ENCODE peak calls at places on chromosomes 13 and 19, in four cellular contexts. X, M, Y and W are unnamed samples.

GRCh38 chr13:110648155-110648819 is 32.9 kb downstream of the NAXD start:
- DNase-seq in M (no peak), X (peak), Y (no peak), W (no peak)

GRCh38 chr13:70747305-70747704 is 639.1 kb upstream of the KLHL1 start:
- DNase-seq in Y (no peak), M (no peak), X (no peak), W (no peak)

GRCh38 chr19:18310118-18310909 is 12.6 kb downstream of the LSM4 start:
- DNase-seq in M (no peak), Y (no peak), X (no peak), W (no peak)

GRCh38 chr19:39132344-39132969 is 6.9 kb downstream of the PAK4 start:
- DNase-seq in Y (no peak), X (no peak), M (no peak), W (no peak)

GRCh38 chr13:47455581-47455980 is 545.5 kb downstream of the SUCLA2 start:
- DNase-seq in X (no peak), M (no peak), Y (peak), W (no peak)

GRCh38 chr13:47796816-47797215 is 204.3 kb downstream of the SUCLA2 start:
- DNase-seq in X (no peak), M (no peak), Y (no peak), W (no peak)

GRCh38 chr19:3931041-3931440 is 1.8 kb upstream of the NMRK2 start:
- DNase-seq in X (no peak), Y (no peak), M (no peak), W (no peak)

GRCh38 chr13:102236830-102237621 is 164.8 kb downstream of the FGF14 start:
- DNase-seq in Y (no peak), X (no peak), M (no peak), W (peak)

GRCh38 chr19:681029-681626 is 4.9 kb downstream of the FSTL3 start:
- DNase-seq in M (peak), Y (no peak), X (peak), W (peak)

GRCh38 chr13:111668451-111668850 is 348.0 kb downstream of the TEX29 start:
- DNase-seq in Y (no peak), M (no peak), X (no peak), W (no peak)

GRCh38 chr13:75902166-75903104 is 266.3 kb downstream of the LMO7 start:
- DNase-seq in Y (no peak), M (no peak), X (no peak), W (no peak)

DNA sequence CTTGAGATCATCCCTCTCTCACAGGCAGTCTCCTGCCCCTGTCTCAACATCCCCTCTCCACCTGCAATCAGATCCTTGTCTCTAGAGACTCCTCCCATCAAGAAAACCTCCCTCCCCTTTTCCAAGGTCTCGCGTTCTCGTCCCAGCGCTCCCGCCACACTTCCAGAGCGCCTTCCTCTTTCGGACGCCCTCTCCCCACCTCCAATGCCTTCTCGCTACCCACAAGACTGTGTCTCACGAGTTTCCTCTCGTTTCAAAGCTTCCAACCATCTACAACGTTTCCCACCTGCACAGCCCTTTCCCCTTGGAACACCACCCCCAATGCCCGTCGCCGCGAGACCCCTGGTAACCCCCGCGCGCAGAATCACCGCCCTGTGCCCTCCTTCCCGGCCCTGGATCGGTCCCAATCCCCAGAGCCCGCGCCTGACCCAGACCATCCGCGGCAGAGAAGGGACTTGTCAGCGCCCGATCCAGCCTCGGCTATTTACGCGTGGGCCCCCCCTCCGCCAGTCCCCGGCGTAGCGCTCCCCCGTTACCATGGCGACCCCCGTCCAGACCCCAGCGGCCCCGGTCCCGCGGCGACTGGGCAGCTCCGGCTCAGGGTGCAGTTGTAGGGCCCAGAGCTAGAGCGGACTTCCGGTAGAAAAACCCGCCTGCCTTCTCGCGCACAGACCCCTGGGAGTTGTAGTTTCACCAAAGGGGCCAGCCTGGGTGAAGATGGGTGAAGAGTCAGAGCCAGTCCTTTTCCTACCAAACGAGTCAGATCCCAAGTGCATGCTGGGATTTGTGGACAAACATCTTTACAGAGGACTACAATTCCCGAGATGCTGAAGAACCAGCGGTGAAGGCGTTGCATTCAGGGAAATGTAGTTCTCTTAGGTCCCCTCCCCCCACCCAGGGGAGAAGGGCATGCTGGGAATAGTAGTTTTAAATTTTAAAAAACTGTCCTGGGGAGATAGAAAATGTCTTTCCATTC is at the start of gene AP2S1:
- DNase-seq in X (peak), Y (peak), M (peak), W (peak)
- TF ChIP-seq CTCF in X (no peak), Y (no peak), M (no peak), W (no peak)

GRCh38 chr19:41172297-41173164 is 20.5 kb upstream of the CYP2S1 start:
- DNase-seq in M (no peak), Y (no peak), X (no peak), W (no peak)
- TF ChIP-seq CTCF in M (no peak), Y (no peak), X (no peak), W (no peak)

DNA sequence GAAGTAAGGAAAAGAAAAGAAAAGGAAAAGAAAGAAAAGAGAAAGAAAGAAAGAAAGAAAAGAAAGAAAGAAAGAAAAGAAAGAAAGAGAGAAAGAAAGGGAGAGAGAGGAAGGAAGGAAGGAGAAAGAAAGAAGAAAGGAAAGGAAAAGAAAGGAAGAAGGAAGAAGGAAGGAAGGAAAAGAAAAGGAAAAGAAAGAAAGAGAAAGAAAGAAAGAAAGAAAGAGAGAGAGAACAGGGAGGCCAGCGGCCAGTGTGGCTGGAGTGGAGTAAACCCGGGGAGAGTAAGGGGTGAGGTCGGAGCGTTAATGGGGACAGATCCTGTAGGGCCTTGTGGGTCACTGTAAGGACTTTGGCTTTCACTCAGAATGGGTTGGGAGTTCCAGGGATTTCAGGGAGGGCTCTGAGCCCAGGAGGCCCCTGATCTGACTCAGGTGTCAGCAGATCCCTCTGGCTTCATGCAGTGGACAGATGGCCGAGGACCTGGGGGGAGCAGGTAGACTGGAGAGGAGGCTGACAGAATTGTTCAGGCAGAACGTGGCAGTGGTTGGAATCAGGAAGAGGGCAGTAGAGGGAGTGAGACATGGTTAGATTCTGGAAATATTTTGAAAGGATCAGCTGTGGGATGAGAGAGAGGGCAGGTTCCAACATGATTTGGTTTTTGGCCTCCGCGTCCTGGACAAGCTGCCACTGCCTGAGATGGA is 19.8 kb upstream of the FXYD3 start:
- DNase-seq in X (no peak), Y (no peak), M (no peak), W (no peak)
- TF ChIP-seq CTCF in X (no peak), Y (no peak), M (no peak), W (no peak)

GRCh38 chr19:53537523-53538377 is at the start of gene ZNF331:
- DNase-seq in Y (peak), X (peak), M (peak), W (peak)
- TF ChIP-seq CTCF in Y (peak), X (no peak), M (peak), W (no peak)

GRCh38 chr13:31056650-31057275 is 104.9 kb downstream of the HSPH1 start:
- DNase-seq in M (no peak), Y (peak), X (no peak), W (peak)
- TF ChIP-seq CTCF in M (no peak), Y (peak), X (no peak), W (no peak)

DNA sequence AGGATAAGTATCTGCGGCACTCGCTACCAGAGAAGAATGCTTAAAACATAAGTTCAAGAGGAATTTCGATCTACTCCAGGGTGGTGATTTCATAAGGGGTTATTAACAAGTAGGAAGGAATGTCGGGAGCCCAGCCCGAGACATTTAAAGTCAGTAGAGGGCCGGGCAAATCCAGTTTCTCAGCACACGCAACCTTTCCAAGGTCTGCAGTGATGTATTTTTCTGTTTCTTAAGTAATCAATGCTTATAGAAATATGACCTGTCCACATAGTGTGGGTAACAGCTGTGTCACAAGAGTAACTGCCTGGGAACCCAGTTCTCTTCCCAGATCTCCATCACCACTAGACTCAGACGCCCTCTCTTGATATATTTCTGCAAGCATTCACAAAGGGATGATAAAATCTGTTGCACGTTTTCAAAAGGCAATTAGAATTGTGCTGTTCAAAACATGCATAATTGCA is 525.9 kb downstream of the MYO16 start:
- DNase-seq in X (no peak), Y (peak), M (no peak), W (no peak)
- TF ChIP-seq CTCF in X (no peak), Y (no peak), M (no peak), W (no peak)

DNA sequence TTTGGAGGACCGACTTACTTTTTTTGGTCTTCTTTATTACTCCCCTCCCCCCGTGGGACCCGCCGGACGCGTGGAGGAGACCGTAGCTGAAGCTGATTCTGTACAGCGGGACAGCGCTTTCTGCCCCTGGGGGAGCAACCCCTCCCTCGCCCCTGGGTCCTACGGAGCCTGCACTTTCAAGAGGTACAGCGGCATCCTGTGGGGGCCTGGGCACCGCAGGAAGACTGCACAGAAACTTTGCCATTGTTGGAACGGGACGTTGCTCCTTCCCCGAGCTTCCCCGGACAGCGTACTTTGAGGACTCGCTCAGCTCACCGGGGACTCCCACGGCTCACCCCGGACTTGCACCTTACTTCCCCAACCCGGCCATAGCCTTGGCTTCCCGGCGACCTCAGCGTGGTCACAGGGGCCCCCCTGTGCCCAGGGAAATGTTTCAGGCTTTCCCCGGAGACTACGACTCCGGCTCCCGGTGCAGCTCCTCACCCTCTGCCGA is 409 bp downstream of the FOSB start:
- DNase-seq in X (peak), Y (no peak), M (peak), W (no peak)
- TF ChIP-seq CTCF in X (no peak), Y (no peak), M (no peak), W (no peak)

GRCh38 chr19:5032101-5032967 is 63.4 kb downstream of the KDM4B start:
- DNase-seq in M (no peak), Y (peak), X (peak), W (peak)
- TF ChIP-seq CTCF in M (no peak), Y (no peak), X (no peak), W (no peak)

DNA sequence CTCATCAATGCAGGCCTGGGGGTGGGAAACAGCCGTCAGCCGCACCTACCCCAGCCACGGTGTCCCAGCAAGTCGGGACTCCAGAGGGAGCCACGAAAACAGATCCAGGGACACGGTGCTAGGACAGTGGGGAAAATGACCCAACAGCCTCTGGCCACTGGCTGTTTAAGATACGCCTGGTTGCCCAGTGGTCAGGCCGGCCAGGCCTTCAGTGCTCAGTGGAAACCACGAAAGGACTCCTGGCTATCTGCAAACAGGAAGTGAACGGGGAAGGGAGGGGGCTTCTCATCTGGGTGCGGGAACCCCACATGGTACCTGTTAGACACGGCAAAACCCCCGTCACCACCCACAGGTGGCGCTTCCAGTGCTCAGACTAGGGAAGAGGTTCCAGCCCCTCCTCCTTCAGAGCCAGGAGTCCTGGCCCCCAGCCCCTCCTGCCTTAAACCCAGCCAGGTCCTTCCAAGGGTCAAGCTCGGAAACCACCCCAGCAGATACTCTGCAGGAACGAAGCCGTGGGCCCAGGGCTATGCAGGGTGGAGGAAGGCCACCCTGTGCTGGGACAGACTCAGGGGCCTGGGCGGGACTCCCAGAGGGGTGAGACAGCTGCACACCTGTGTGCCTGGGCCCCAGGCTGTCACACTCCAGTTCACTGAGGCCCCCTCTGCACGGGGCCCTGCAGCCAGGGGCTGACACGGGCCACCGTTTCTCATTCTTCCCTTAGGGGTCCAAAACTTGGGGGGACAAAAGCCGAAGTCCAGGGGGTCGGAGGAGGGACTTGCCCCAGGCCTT is 4.5 kb downstream of the PPP1R12C start:
- DNase-seq in Y (no peak), M (no peak), X (no peak), W (no peak)
- TF ChIP-seq CTCF in Y (no peak), M (no peak), X (no peak), W (no peak)

GRCh38 chr19:47824396-47824795 is 2.7 kb downstream of the CRX start:
- DNase-seq in Y (no peak), M (no peak), X (no peak), W (no peak)
- TF ChIP-seq CTCF in Y (no peak), M (no peak), X (no peak), W (no peak)